ENCODE peak calls at places on chromosome 16, in five cellular contexts. H is sigmoid colon; O is PC-3; E is testis; R is activated CD8-positive, alpha-beta T cell treated with anti-CD3 and anti-CD28 coated beads for 36 hours. F is an unnamed sample.

GRCh38 chr16:70162041-70162451 is 11.5 kb upstream of the CLEC18C start:
- DNase-seq in H (no peak), E (peak), R (no peak), O (peak), F (peak)

GRCh38 chr16:58329147-58329546 is 34.3 kb upstream of the PRSS54 start:
- DNase-seq in E (no peak), O (peak), H (no peak), R (no peak), F (peak)

GRCh38 chr16:50781043-50781442 is 39.2 kb downstream of the CYLD start:
- DNase-seq in H (no peak), R (peak), O (peak), E (no peak), F (no peak)

GRCh38 chr16:23803591-23804123 is 32.1 kb upstream of the PRKCB start:
- DNase-seq in R (peak), H (peak), O (peak), E (peak), F (peak)

GRCh38 chr16:84292032-84292431 is 2.6 kb upstream of the WFDC1 start:
- DNase-seq in O (no peak), E (no peak), H (no peak), R (no peak), F (peak)

GRCh38 chr16:2691491-2692248 is 9.3 kb downstream of the KCTD5 start:
- DNase-seq in E (peak), O (no peak), H (no peak), R (no peak), F (no peak)

GRCh38 chr16:56610017-56610608 is 1.7 kb downstream of the MT2A start:
- DNase-seq in R (peak), E (peak), H (peak), O (peak), F (peak)

GRCh38 chr16:72112452-72112792 is 18.8 kb downstream of the DHX38 start:
- DNase-seq in R (no peak), O (no peak), E (peak), H (no peak), F (no peak)

GRCh38 chr16:77276686-77277085 is 77.5 kb downstream of the SYCE1L start:
- DNase-seq in E (no peak), R (no peak), O (no peak), H (no peak), F (no peak)

GRCh38 chr16:90046971-90047713 is 27.9 kb upstream of the DBNDD1 start:
- DNase-seq in O (no peak), H (peak), E (peak), R (no peak), F (peak)

GRCh38 chr16:12119562-12119961 is 143.0 kb downstream of the SNX29 start:
- DNase-seq in H (no peak), O (peak), E (peak), R (no peak), F (peak)

GRCh38 chr16:78216166-78216745 is 116.8 kb downstream of the WWOX start:
- DNase-seq in H (no peak), R (no peak), O (no peak), E (no peak), F (no peak)

GRCh38 chr16:9007177-9007794 is 43.6 kb upstream of the USP7 start:
- DNase-seq in E (no peak), H (no peak), R (no peak), O (no peak), F (no peak)

GRCh38 chr16:14193316-14193871 is 122.3 kb downstream of the MRTFB start:
- DNase-seq in E (no peak), R (peak), O (no peak), H (no peak), F (no peak)

GRCh38 chr16:20747030-20747816 is 5.6 kb upstream of the THUMPD1 start:
- DNase-seq in H (no peak), R (no peak), O (no peak), E (no peak), F (no peak)

GRCh38 chr16:48054881-48055601 is 100.8 kb downstream of the ABCC12 start:
- DNase-seq in E (peak), H (no peak), O (peak), R (peak), F (peak)

DNA sequence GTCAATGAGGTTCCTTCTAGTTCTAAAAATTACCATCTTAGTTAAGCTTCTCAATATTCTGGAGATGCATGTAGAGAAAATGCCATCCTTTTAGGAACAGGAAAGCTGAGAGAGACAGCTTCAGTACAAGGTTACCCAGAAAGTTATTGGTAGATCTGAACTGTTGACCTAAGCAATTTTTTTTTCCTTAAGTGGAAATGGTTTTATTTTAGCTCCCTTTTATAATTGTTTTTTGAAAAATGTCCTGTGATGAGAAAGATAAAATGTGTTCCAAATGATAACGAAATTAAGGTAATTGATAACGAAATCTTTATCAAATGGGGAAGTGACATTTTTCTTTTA is 8.2 kb downstream of the PSMD7 start:
- DNase-seq in E (no peak), R (no peak), H (no peak), O (no peak), F (no peak)
- TF ChIP-seq CTCF in E (no peak), R (no peak), H (no peak), O (no peak), F (no peak)

GRCh38 chr16:67825906-67826305 is 16.2 kb upstream of the THAP11 start:
- DNase-seq in R (no peak), O (no peak), E (no peak), H (no peak), F (no peak)
- TF ChIP-seq CTCF in R (no peak), O (no peak), E (no peak), H (no peak), F (no peak)

GRCh38 chr16:62194828-62195227 is 158.6 kb upstream of the CDH8 start:
- DNase-seq in R (no peak), O (peak), E (no peak), H (no peak), F (peak)
- TF ChIP-seq CTCF in R (no peak), O (peak), E (no peak), H (no peak), F (no peak)

GRCh38 chr16:65919977-65920376 is 446.5 kb upstream of the CDH5 start:
- DNase-seq in H (no peak), R (no peak), E (no peak), O (no peak), F (no peak)
- TF ChIP-seq CTCF in H (no peak), R (no peak), E (no peak), O (no peak), F (no peak)

GRCh38 chr16:64092284-64092683 is 1029.6 kb downstream of the CDH11 start:
- DNase-seq in O (peak), H (no peak), E (no peak), R (no peak), F (peak)

GRCh38 chr16:64085291-64085690 is 1036.6 kb downstream of the CDH11 start:
- DNase-seq in O (no peak), H (no peak), E (no peak), R (no peak), F (no peak)

GRCh38 chr16:64090327-64090726 is 1031.5 kb downstream of the CDH11 start:
- DNase-seq in H (no peak), R (no peak), E (no peak), O (no peak), F (no peak)

GRCh38 chr16:64088838-64089237 is 1033.0 kb downstream of the CDH11 start:
- DNase-seq in H (no peak), O (no peak), E (no peak), R (no peak), F (no peak)

DNA sequence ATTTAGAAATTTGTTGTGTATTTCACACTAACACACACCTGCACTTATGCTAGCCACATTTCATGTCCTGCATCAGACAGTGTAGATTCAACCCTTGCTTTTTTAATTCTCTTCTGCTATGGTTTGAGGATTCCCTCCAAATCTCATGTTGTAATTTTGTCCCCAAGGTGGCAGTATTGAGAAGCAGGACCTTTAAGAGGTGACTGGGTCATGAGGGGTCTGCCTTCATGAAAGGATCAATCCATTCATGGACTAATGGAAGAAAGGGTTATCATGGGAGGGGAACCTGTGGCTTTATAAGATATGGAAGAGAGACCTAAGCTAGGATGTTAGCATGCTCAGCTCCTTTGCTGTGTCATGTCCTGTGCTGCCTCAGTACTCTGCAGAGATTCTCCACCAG is 1032.2 kb downstream of the CDH11 start:
- DNase-seq in E (no peak), O (peak), H (no peak), R (no peak), F (peak)
- TF ChIP-seq CTCF in E (no peak), O (peak), H (peak), R (no peak), F (peak)

GRCh38 chr16:28544998-28545397 is 6.2 kb upstream of the NUPR1 start:
- DNase-seq in H (no peak), R (no peak), E (no peak), O (no peak), F (no peak)

GRCh38 chr16:28553776-28554633 is at the start of gene SGF29:
- DNase-seq in O (peak), E (peak), R (peak), H (peak), F (peak)

GRCh38 chr16:28546626-28547025 is 7.1 kb upstream of the SGF29 start:
- DNase-seq in R (no peak), O (no peak), H (no peak), E (no peak), F (no peak)

GRCh38 chr16:28548306-28548802 is 5.4 kb upstream of the SGF29 start:
- DNase-seq in O (no peak), R (no peak), H (no peak), E (no peak), F (no peak)

DNA sequence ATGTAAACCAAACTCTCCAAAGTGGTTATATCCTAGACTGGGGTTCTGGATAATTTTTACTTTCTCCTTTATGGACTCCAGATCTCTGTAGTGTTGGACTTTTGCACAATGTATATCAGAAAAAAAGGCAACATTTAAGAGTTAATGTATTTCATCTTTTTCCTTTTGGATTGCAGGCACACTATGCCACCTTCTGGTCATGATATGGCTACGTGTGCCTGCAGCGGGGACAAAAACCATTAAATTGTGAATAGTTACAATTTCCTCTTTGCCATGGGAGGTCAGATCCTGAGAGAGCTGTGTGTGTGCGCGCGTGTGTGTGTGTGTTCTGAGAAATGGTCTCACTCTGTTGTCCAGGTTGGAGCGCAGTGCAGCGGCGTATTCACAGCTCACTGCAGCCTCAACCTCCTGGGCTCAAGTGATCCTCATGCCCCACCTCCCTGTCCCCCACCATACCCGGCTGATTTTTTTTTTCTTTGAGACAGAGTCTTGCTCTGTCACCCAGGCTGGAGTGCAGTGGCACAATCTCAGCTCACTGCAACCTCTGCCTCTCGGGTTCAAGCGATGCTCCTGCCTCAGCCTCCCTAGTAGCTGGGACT is 4.3 kb upstream of the SGF29 start:
- DNase-seq in E (no peak), O (peak), H (no peak), R (peak), F (peak)
- TF ChIP-seq CTCF in E (peak), O (peak), H (peak), R (peak), F (peak)

F was measured in MCF 10A.